ENCODE peak calls at places on chromosomes 16 and 17, in six cellular contexts. One of them, this sample, is unnamed.
A peak's percentile ranks its signal among the peaks of the same experiment; 100 is the strongest.

GRCh38 chr17:14776791-14777190 is 475.9 kb downstream of the HS3ST3B1 start:
- DNase-seq in Peyer's patch: no peak
- DNase-seq in suprapubic skin: no peak
- DNase-seq in testis: no peak
- DNase-seq in IMR-90: peak; percentile 50
- DNase-seq in sigmoid colon: no peak
- DNase-seq in this sample: no peak

GRCh38 chr16:477758-478157 is 49.8 kb upstream of the CAPN15 start:
- DNase-seq in Peyer's patch: peak; percentile 70
- DNase-seq in suprapubic skin: no peak
- DNase-seq in testis: no peak
- DNase-seq in IMR-90: no peak
- DNase-seq in sigmoid colon: no peak
- DNase-seq in this sample: no peak

GRCh38 chr17:35345926-35346771 is 27.3 kb downstream of the SLFN11 start:
- DNase-seq in Peyer's patch: peak; percentile 77
- DNase-seq in suprapubic skin: peak; percentile 86
- DNase-seq in testis: peak; percentile 30
- DNase-seq in IMR-90: peak; percentile 53
- DNase-seq in sigmoid colon: peak; percentile 83
- DNase-seq in this sample: peak; percentile 89

GRCh38 chr16:85535352-85536072 is 77.6 kb upstream of the GSE1 start:
- DNase-seq in Peyer's patch: peak; percentile 81
- DNase-seq in suprapubic skin: no peak
- DNase-seq in testis: no peak
- DNase-seq in IMR-90: no peak
- DNase-seq in sigmoid colon: peak; percentile 67
- DNase-seq in this sample: no peak

GRCh38 chr16:78310990-78311561 is 211.6 kb downstream of the WWOX start:
- DNase-seq in Peyer's patch: no peak
- DNase-seq in suprapubic skin: no peak
- DNase-seq in testis: no peak
- DNase-seq in IMR-90: peak; percentile 2
- DNase-seq in sigmoid colon: no peak
- DNase-seq in this sample: no peak

GRCh38 chr17:77601054-77601979 is 357.2 kb upstream of the TNRC6C start:
- DNase-seq in Peyer's patch: peak; percentile 31
- DNase-seq in suprapubic skin: no peak
- DNase-seq in testis: no peak
- DNase-seq in IMR-90: no peak
- DNase-seq in sigmoid colon: peak; percentile 65
- DNase-seq in this sample: peak; percentile 41

GRCh38 chr16:57143125-57143965 is 42.5 kb downstream of the PSME3IP1 start:
- DNase-seq in Peyer's patch: peak; percentile 68
- DNase-seq in suprapubic skin: peak; percentile 56
- DNase-seq in testis: no peak
- DNase-seq in IMR-90: no peak
- DNase-seq in sigmoid colon: peak; percentile 64
- DNase-seq in this sample: no peak

GRCh38 chr16:50547340-50547865 is 793 bp upstream of the NKD1 start:
- DNase-seq in Peyer's patch: peak; percentile 89
- DNase-seq in suprapubic skin: peak; percentile 71
- DNase-seq in testis: peak; percentile 37
- DNase-seq in IMR-90: no peak
- DNase-seq in sigmoid colon: peak; percentile 77
- DNase-seq in this sample: peak; percentile 88

GRCh38 chr17:18107971-18108370 is 585 bp upstream of the MYO15A start:
- DNase-seq in Peyer's patch: no peak
- DNase-seq in suprapubic skin: no peak
- DNase-seq in testis: no peak
- DNase-seq in IMR-90: no peak
- DNase-seq in sigmoid colon: no peak
- DNase-seq in this sample: no peak

GRCh38 chr17:60598001-60598736 is 1.8 kb upstream of the PPM1D start:
- DNase-seq in Peyer's patch: no peak
- DNase-seq in suprapubic skin: no peak
- DNase-seq in testis: no peak
- DNase-seq in IMR-90: no peak
- DNase-seq in sigmoid colon: no peak
- DNase-seq in this sample: no peak

GRCh38 chr16:23025692-23026305 is 123.5 kb downstream of the USP31 start:
- DNase-seq in Peyer's patch: no peak
- DNase-seq in suprapubic skin: no peak
- DNase-seq in testis: no peak
- DNase-seq in IMR-90: no peak
- DNase-seq in sigmoid colon: no peak
- DNase-seq in this sample: no peak

GRCh38 chr16:77394699-77395098 is 40.1 kb downstream of the ADAMTS18 start:
- DNase-seq in Peyer's patch: no peak
- DNase-seq in suprapubic skin: no peak
- DNase-seq in testis: no peak
- DNase-seq in IMR-90: no peak
- DNase-seq in sigmoid colon: no peak
- DNase-seq in this sample: no peak

GRCh38 chr17:17885029-17885351 is 48.2 kb upstream of the SREBF1 start:
- DNase-seq in Peyer's patch: no peak
- DNase-seq in suprapubic skin: no peak
- DNase-seq in testis: no peak
- DNase-seq in IMR-90: no peak
- DNase-seq in sigmoid colon: no peak
- DNase-seq in this sample: no peak

GRCh38 chr17:17957584-17957916 is 14.7 kb downstream of the TOM1L2 start:
- DNase-seq in Peyer's patch: no peak
- DNase-seq in suprapubic skin: no peak
- DNase-seq in testis: no peak
- DNase-seq in IMR-90: no peak
- DNase-seq in sigmoid colon: peak; percentile 17
- DNase-seq in this sample: no peak

GRCh38 chr17:30819941-30820705 is 4.4 kb downstream of the CRLF3 start:
- DNase-seq in Peyer's patch: no peak
- DNase-seq in suprapubic skin: no peak
- DNase-seq in testis: no peak
- DNase-seq in IMR-90: peak; percentile 9
- DNase-seq in sigmoid colon: no peak
- DNase-seq in this sample: peak; percentile 68

GRCh38 chr17:48134912-48135480 is 27.4 kb downstream of the SNX11 start:
- DNase-seq in Peyer's patch: peak; percentile 34
- DNase-seq in suprapubic skin: no peak
- DNase-seq in testis: no peak
- DNase-seq in IMR-90: no peak
- DNase-seq in sigmoid colon: no peak
- DNase-seq in this sample: no peak

GRCh38 chr17:59437766-59438165 is 106.3 kb downstream of the YPEL2 start:
- DNase-seq in Peyer's patch: no peak
- DNase-seq in suprapubic skin: no peak
- DNase-seq in testis: no peak
- DNase-seq in IMR-90: no peak
- DNase-seq in sigmoid colon: no peak
- DNase-seq in this sample: no peak

GRCh38 chr16:75192606-75193264 is 14.2 kb downstream of the CTRB2 start:
- DNase-seq in Peyer's patch: no peak
- DNase-seq in suprapubic skin: no peak
- DNase-seq in testis: no peak
- DNase-seq in IMR-90: no peak
- DNase-seq in sigmoid colon: no peak
- DNase-seq in this sample: no peak

GRCh38 chr16:89072216-89073130 is 21.2 kb upstream of the ACSF3 start:
- DNase-seq in Peyer's patch: no peak
- DNase-seq in suprapubic skin: no peak
- DNase-seq in testis: no peak
- DNase-seq in IMR-90: no peak
- DNase-seq in sigmoid colon: peak; percentile 79
- DNase-seq in this sample: no peak

GRCh38 chr16:86676216-86676800 is 98.0 kb downstream of the FOXL1 start:
- DNase-seq in Peyer's patch: no peak
- DNase-seq in suprapubic skin: no peak
- DNase-seq in testis: no peak
- DNase-seq in IMR-90: peak; percentile 80
- DNase-seq in sigmoid colon: no peak
- DNase-seq in this sample: no peak

GRCh38 chr17:2064980-2065785 is 10.3 kb downstream of the HIC1 start:
- DNase-seq in Peyer's patch: no peak
- DNase-seq in suprapubic skin: peak; percentile 72
- DNase-seq in testis: no peak
- DNase-seq in IMR-90: peak; percentile 68
- DNase-seq in sigmoid colon: no peak
- DNase-seq in this sample: peak; percentile 84

GRCh38 chr17:50087912-50088405 is 7.2 kb upstream of the PDK2 start:
- DNase-seq in Peyer's patch: no peak
- DNase-seq in suprapubic skin: no peak
- DNase-seq in testis: no peak
- DNase-seq in IMR-90: no peak
- DNase-seq in sigmoid colon: no peak
- DNase-seq in this sample: peak; percentile 65

GRCh38 chr16:3570420-3571062 is 6.7 kb downstream of the NLRC3 start:
- DNase-seq in Peyer's patch: no peak
- DNase-seq in suprapubic skin: no peak
- DNase-seq in testis: no peak
- DNase-seq in IMR-90: no peak
- DNase-seq in sigmoid colon: no peak
- DNase-seq in this sample: peak; percentile 2

GRCh38 chr16:85075236-85075924 is 36.9 kb downstream of the CIBAR2 start:
- DNase-seq in Peyer's patch: no peak
- DNase-seq in suprapubic skin: no peak
- DNase-seq in testis: no peak
- DNase-seq in IMR-90: no peak
- DNase-seq in sigmoid colon: no peak
- DNase-seq in this sample: no peak

GRCh38 chr17:35898283-35899070 is 18.3 kb upstream of the CCL5 start:
- DNase-seq in Peyer's patch: peak; percentile 53
- DNase-seq in suprapubic skin: no peak
- DNase-seq in testis: peak; percentile 40
- DNase-seq in IMR-90: no peak
- DNase-seq in sigmoid colon: no peak
- DNase-seq in this sample: no peak

GRCh38 chr17:836154-836553 is 54.0 kb downstream of the MRM3 start:
- DNase-seq in Peyer's patch: no peak
- DNase-seq in suprapubic skin: no peak
- DNase-seq in testis: no peak
- DNase-seq in IMR-90: no peak
- DNase-seq in sigmoid colon: no peak
- DNase-seq in this sample: no peak

GRCh38 chr16:83807710-83808572 is at the start of gene HSBP1:
- DNase-seq in Peyer's patch: peak; percentile 98
- DNase-seq in suprapubic skin: peak; percentile 98
- DNase-seq in testis: peak; percentile 96
- DNase-seq in IMR-90: peak; percentile 86
- DNase-seq in sigmoid colon: peak; percentile 97
- DNase-seq in this sample: peak; percentile 99

GRCh38 chr17:46216682-46217081 is 23.5 kb upstream of the KANSL1 start:
- DNase-seq in Peyer's patch: no peak
- DNase-seq in suprapubic skin: no peak
- DNase-seq in testis: no peak
- DNase-seq in IMR-90: no peak
- DNase-seq in sigmoid colon: no peak
- DNase-seq in this sample: no peak

GRCh38 chr17:81035389-81036127 is 607 bp downstream of the BAIAP2 start:
- DNase-seq in Peyer's patch: no peak
- DNase-seq in suprapubic skin: no peak
- DNase-seq in testis: no peak
- DNase-seq in IMR-90: no peak
- DNase-seq in sigmoid colon: no peak
- DNase-seq in this sample: peak; percentile 88

GRCh38 chr16:24555346-24555872 is 16.0 kb downstream of the RBBP6 start:
- DNase-seq in Peyer's patch: no peak
- DNase-seq in suprapubic skin: no peak
- DNase-seq in testis: no peak
- DNase-seq in IMR-90: no peak
- DNase-seq in sigmoid colon: no peak
- DNase-seq in this sample: no peak
- TF ChIP-seq POLR2A in Peyer's patch: no peak
- TF ChIP-seq POLR2A in suprapubic skin: no peak
- TF ChIP-seq POLR2A in testis: no peak
- TF ChIP-seq POLR2A in IMR-90: no peak
- TF ChIP-seq POLR2A in sigmoid colon: no peak
- TF ChIP-seq POLR2A in this sample: no peak

DNA sequence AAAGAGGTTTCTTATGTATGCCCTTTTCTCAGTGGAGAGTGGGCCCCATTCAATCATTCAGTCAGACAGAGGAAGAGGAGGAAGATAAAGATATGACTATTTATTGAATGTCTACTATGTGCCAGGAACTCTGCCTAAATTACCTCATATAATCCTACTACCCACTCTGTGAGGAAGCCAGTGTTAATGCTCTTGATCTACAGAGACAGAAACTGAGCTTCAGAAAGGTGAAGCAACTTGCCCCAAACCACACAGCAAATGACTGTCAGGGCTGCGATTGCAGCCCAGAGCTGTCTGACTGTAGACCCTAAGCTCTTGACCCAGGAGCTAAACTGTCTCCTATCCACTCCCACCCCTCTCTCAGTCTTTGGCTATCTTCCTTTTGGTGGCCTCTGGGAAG is 8.4 kb downstream of the SRCIN1 start:
- DNase-seq in Peyer's patch: no peak
- DNase-seq in suprapubic skin: no peak
- DNase-seq in testis: no peak
- DNase-seq in IMR-90: no peak
- DNase-seq in sigmoid colon: no peak
- DNase-seq in this sample: no peak
- H3K27me3 ChIP-seq in Peyer's patch: no peaks in the 10 kb centered on the region
- H3K27me3 ChIP-seq in suprapubic skin: peaks cover 49% of the 10 kb centered on the region
- H3K27me3 ChIP-seq in testis: no peaks in the 10 kb centered on the region
- H3K27me3 ChIP-seq in IMR-90: peaks cover 96% of the 10 kb centered on the region
- H3K27me3 ChIP-seq in sigmoid colon: no peaks in the 10 kb centered on the region
- H3K27me3 ChIP-seq in this sample: peaks cover 84% of the 10 kb centered on the region

GRCh38 chr17:27293898-27294688 is at the start of gene WSB1:
- DNase-seq in Peyer's patch: peak; percentile 97
- DNase-seq in suprapubic skin: peak; percentile 95
- DNase-seq in testis: peak; percentile 97
- DNase-seq in IMR-90: peak; percentile 89
- DNase-seq in sigmoid colon: peak; percentile 97
- DNase-seq in this sample: peak; percentile 99

GRCh38 chr17:27288183-27288582 is 5.7 kb upstream of the WSB1 start:
- DNase-seq in Peyer's patch: no peak
- DNase-seq in suprapubic skin: no peak
- DNase-seq in testis: no peak
- DNase-seq in IMR-90: no peak
- DNase-seq in sigmoid colon: no peak
- DNase-seq in this sample: no peak

GRCh38 chr17:27293359-27293897 is 486 bp upstream of the WSB1 start:
- DNase-seq in Peyer's patch: no peak
- DNase-seq in suprapubic skin: no peak
- DNase-seq in testis: no peak
- DNase-seq in IMR-90: no peak
- DNase-seq in sigmoid colon: peak; percentile 71
- DNase-seq in this sample: peak; percentile 89

GRCh38 chr17:27289856-27290255 is 4.1 kb upstream of the WSB1 start:
- DNase-seq in Peyer's patch: no peak
- DNase-seq in suprapubic skin: no peak
- DNase-seq in testis: no peak
- DNase-seq in IMR-90: no peak
- DNase-seq in sigmoid colon: no peak
- DNase-seq in this sample: no peak

GRCh38 chr17:27290916-27291598 is 2.9 kb upstream of the WSB1 start:
- DNase-seq in Peyer's patch: no peak
- DNase-seq in suprapubic skin: no peak
- DNase-seq in testis: no peak
- DNase-seq in IMR-90: no peak
- DNase-seq in sigmoid colon: no peak
- DNase-seq in this sample: no peak
- H3K27ac ChIP-seq in Peyer's patch: no peak overlapping the region
- H3K27ac ChIP-seq in suprapubic skin: no peak overlapping the region
- H3K27ac ChIP-seq in testis: no peak overlapping the region
- H3K27ac ChIP-seq in IMR-90: no peak overlapping the region
- H3K27ac ChIP-seq in sigmoid colon: no peak overlapping the region
- H3K27ac ChIP-seq in this sample: no peak overlapping the region

GRCh38 chr16:31710134-31710533 is 163.5 kb upstream of the ZNF267 start:
- DNase-seq in Peyer's patch: no peak
- DNase-seq in suprapubic skin: no peak
- DNase-seq in testis: no peak
- DNase-seq in IMR-90: no peak
- DNase-seq in sigmoid colon: no peak
- DNase-seq in this sample: no peak
- TF ChIP-seq POLR2A in Peyer's patch: no peak
- TF ChIP-seq POLR2A in suprapubic skin: no peak
- TF ChIP-seq POLR2A in testis: no peak
- TF ChIP-seq POLR2A in IMR-90: no peak
- TF ChIP-seq POLR2A in sigmoid colon: no peak
- TF ChIP-seq POLR2A in this sample: no peak

This sample was measured in spleen.